ENCODE peak calls at places on chromosomes 5 and 9, in seven cellular contexts. One of them, this sample, is unnamed.

GRCh38 chr5:66713998-66714397 is 117.8 kb downstream of the MAST4 start:
- DNase-seq in nucleus accumbens: no peak
- DNase-seq in CD8-positive, alpha-beta memory T cell: no peak
- DNase-seq in retina: no peak
- DNase-seq in activated T-helper 1 cell treated with Interleukin-2 at 50 U/mL for 16 hours: no peak
- DNase-seq in NCI-H1092: no peak
- DNase-seq in CD8-positive, alpha-beta T cell: no peak
- DNase-seq in this sample: no peak

GRCh38 chr9:126149661-126150060 is 177.0 kb upstream of the MVB12B start:
- DNase-seq in nucleus accumbens: no peak
- DNase-seq in CD8-positive, alpha-beta memory T cell: no peak
- DNase-seq in retina: no peak
- DNase-seq in activated T-helper 1 cell treated with Interleukin-2 at 50 U/mL for 16 hours: no peak
- DNase-seq in NCI-H1092: no peak
- DNase-seq in CD8-positive, alpha-beta T cell: no peak
- DNase-seq in this sample: no peak

GRCh38 chr9:3006917-3007316 is 163.0 kb upstream of the PUM3 start:
- DNase-seq in nucleus accumbens: no peak
- DNase-seq in CD8-positive, alpha-beta memory T cell: no peak
- DNase-seq in retina: no peak
- DNase-seq in activated T-helper 1 cell treated with Interleukin-2 at 50 U/mL for 16 hours: no peak
- DNase-seq in NCI-H1092: no peak
- DNase-seq in CD8-positive, alpha-beta T cell: no peak
- DNase-seq in this sample: no peak

GRCh38 chr5:126503602-126504104 is 80.4 kb downstream of the GRAMD2B start:
- DNase-seq in nucleus accumbens: no peak
- DNase-seq in CD8-positive, alpha-beta memory T cell: no peak
- DNase-seq in retina: no peak
- DNase-seq in activated T-helper 1 cell treated with Interleukin-2 at 50 U/mL for 16 hours: no peak
- DNase-seq in NCI-H1092: no peak
- DNase-seq in CD8-positive, alpha-beta T cell: no peak
- DNase-seq in this sample: peak

GRCh38 chr9:130034570-130034969 is 8.4 kb downstream of the FNBP1 start:
- DNase-seq in nucleus accumbens: no peak
- DNase-seq in CD8-positive, alpha-beta memory T cell: no peak
- DNase-seq in retina: no peak
- DNase-seq in activated T-helper 1 cell treated with Interleukin-2 at 50 U/mL for 16 hours: no peak
- DNase-seq in NCI-H1092: no peak
- DNase-seq in CD8-positive, alpha-beta T cell: no peak
- DNase-seq in this sample: peak

GRCh38 chr5:71475788-71476384 is 20.4 kb downstream of the BDP1 start:
- DNase-seq in nucleus accumbens: no peak
- DNase-seq in CD8-positive, alpha-beta memory T cell: no peak
- DNase-seq in retina: peak
- DNase-seq in activated T-helper 1 cell treated with Interleukin-2 at 50 U/mL for 16 hours: no peak
- DNase-seq in NCI-H1092: no peak
- DNase-seq in CD8-positive, alpha-beta T cell: no peak
- DNase-seq in this sample: no peak

GRCh38 chr9:130845254-130845653 is 10.2 kb downstream of the ABL1 start:
- DNase-seq in nucleus accumbens: no peak
- DNase-seq in CD8-positive, alpha-beta memory T cell: no peak
- DNase-seq in retina: no peak
- DNase-seq in activated T-helper 1 cell treated with Interleukin-2 at 50 U/mL for 16 hours: no peak
- DNase-seq in NCI-H1092: no peak
- DNase-seq in CD8-positive, alpha-beta T cell: no peak
- DNase-seq in this sample: no peak

GRCh38 chr9:71628247-71628646 is 140.1 kb downstream of the CEMIP2 start:
- DNase-seq in nucleus accumbens: no peak
- DNase-seq in CD8-positive, alpha-beta memory T cell: no peak
- DNase-seq in retina: no peak
- DNase-seq in activated T-helper 1 cell treated with Interleukin-2 at 50 U/mL for 16 hours: no peak
- DNase-seq in NCI-H1092: no peak
- DNase-seq in CD8-positive, alpha-beta T cell: no peak
- DNase-seq in this sample: no peak

GRCh38 chr9:38196721-38197120 is 127.7 kb upstream of the SHB start:
- DNase-seq in nucleus accumbens: no peak
- DNase-seq in CD8-positive, alpha-beta memory T cell: no peak
- DNase-seq in retina: no peak
- DNase-seq in activated T-helper 1 cell treated with Interleukin-2 at 50 U/mL for 16 hours: no peak
- DNase-seq in NCI-H1092: no peak
- DNase-seq in CD8-positive, alpha-beta T cell: no peak
- DNase-seq in this sample: no peak

GRCh38 chr5:59583810-59584562 is 309.5 kb downstream of the PDE4D start:
- DNase-seq in nucleus accumbens: no peak
- DNase-seq in CD8-positive, alpha-beta memory T cell: no peak
- DNase-seq in retina: no peak
- DNase-seq in activated T-helper 1 cell treated with Interleukin-2 at 50 U/mL for 16 hours: no peak
- DNase-seq in NCI-H1092: peak
- DNase-seq in CD8-positive, alpha-beta T cell: no peak
- DNase-seq in this sample: no peak

GRCh38 chr5:179235416-179236400 is 109.6 kb downstream of the ADAMTS2 start:
- DNase-seq in nucleus accumbens: no peak
- DNase-seq in CD8-positive, alpha-beta memory T cell: no peak
- DNase-seq in retina: no peak
- DNase-seq in activated T-helper 1 cell treated with Interleukin-2 at 50 U/mL for 16 hours: no peak
- DNase-seq in NCI-H1092: no peak
- DNase-seq in CD8-positive, alpha-beta T cell: no peak
- DNase-seq in this sample: no peak

GRCh38 chr9:131915181-131915580 is 164.5 kb downstream of the MED27 start:
- DNase-seq in nucleus accumbens: no peak
- DNase-seq in CD8-positive, alpha-beta memory T cell: no peak
- DNase-seq in retina: no peak
- DNase-seq in activated T-helper 1 cell treated with Interleukin-2 at 50 U/mL for 16 hours: no peak
- DNase-seq in NCI-H1092: no peak
- DNase-seq in CD8-positive, alpha-beta T cell: no peak
- DNase-seq in this sample: no peak

GRCh38 chr5:151648988-151649387 is 37.7 kb downstream of the SPARC start:
- DNase-seq in nucleus accumbens: no peak
- DNase-seq in CD8-positive, alpha-beta memory T cell: no peak
- DNase-seq in retina: no peak
- DNase-seq in activated T-helper 1 cell treated with Interleukin-2 at 50 U/mL for 16 hours: no peak
- DNase-seq in NCI-H1092: no peak
- DNase-seq in CD8-positive, alpha-beta T cell: no peak
- DNase-seq in this sample: no peak

GRCh38 chr9:130696996-130697395 is 3.4 kb downstream of the EXOSC2 start:
- DNase-seq in nucleus accumbens: no peak
- DNase-seq in CD8-positive, alpha-beta memory T cell: no peak
- DNase-seq in retina: no peak
- DNase-seq in activated T-helper 1 cell treated with Interleukin-2 at 50 U/mL for 16 hours: no peak
- DNase-seq in NCI-H1092: no peak
- DNase-seq in CD8-positive, alpha-beta T cell: no peak
- DNase-seq in this sample: no peak

GRCh38 chr9:130770679-130771442 is 64.2 kb upstream of the ABL1 start:
- DNase-seq in nucleus accumbens: no peak
- DNase-seq in CD8-positive, alpha-beta memory T cell: no peak
- DNase-seq in retina: peak
- DNase-seq in activated T-helper 1 cell treated with Interleukin-2 at 50 U/mL for 16 hours: no peak
- DNase-seq in NCI-H1092: peak
- DNase-seq in CD8-positive, alpha-beta T cell: no peak
- DNase-seq in this sample: no peak

GRCh38 chr9:98881836-98882568 is 61.7 kb upstream of the COL15A1 start:
- DNase-seq in nucleus accumbens: no peak
- DNase-seq in CD8-positive, alpha-beta memory T cell: no peak
- DNase-seq in retina: no peak
- DNase-seq in activated T-helper 1 cell treated with Interleukin-2 at 50 U/mL for 16 hours: no peak
- DNase-seq in NCI-H1092: no peak
- DNase-seq in CD8-positive, alpha-beta T cell: no peak
- DNase-seq in this sample: no peak

GRCh38 chr5:110262754-110263153 is 463.7 kb downstream of the TMEM232 start:
- DNase-seq in nucleus accumbens: no peak
- DNase-seq in CD8-positive, alpha-beta memory T cell: no peak
- DNase-seq in retina: no peak
- DNase-seq in activated T-helper 1 cell treated with Interleukin-2 at 50 U/mL for 16 hours: no peak
- DNase-seq in NCI-H1092: no peak
- DNase-seq in CD8-positive, alpha-beta T cell: no peak
- DNase-seq in this sample: no peak

GRCh38 chr5:122170630-122171029 is 41.3 kb downstream of the ZNF474 start:
- DNase-seq in nucleus accumbens: no peak
- DNase-seq in CD8-positive, alpha-beta memory T cell: no peak
- DNase-seq in retina: no peak
- DNase-seq in activated T-helper 1 cell treated with Interleukin-2 at 50 U/mL for 16 hours: no peak
- DNase-seq in NCI-H1092: no peak
- DNase-seq in CD8-positive, alpha-beta T cell: no peak
- DNase-seq in this sample: peak

GRCh38 chr9:121294866-121295661 is 27.1 kb downstream of the GSN start:
- DNase-seq in nucleus accumbens: no peak
- DNase-seq in CD8-positive, alpha-beta memory T cell: no peak
- DNase-seq in retina: no peak
- DNase-seq in activated T-helper 1 cell treated with Interleukin-2 at 50 U/mL for 16 hours: no peak
- DNase-seq in NCI-H1092: no peak
- DNase-seq in CD8-positive, alpha-beta T cell: no peak
- DNase-seq in this sample: peak

GRCh38 chr5:132294728-132295504 is 722 bp downstream of the SLC22A4 start:
- DNase-seq in nucleus accumbens: no peak
- DNase-seq in CD8-positive, alpha-beta memory T cell: peak
- DNase-seq in retina: no peak
- DNase-seq in activated T-helper 1 cell treated with Interleukin-2 at 50 U/mL for 16 hours: peak
- DNase-seq in NCI-H1092: no peak
- DNase-seq in CD8-positive, alpha-beta T cell: peak
- DNase-seq in this sample: no peak

GRCh38 chr5:109690456-109691247 is 925 bp downstream of the MAN2A1 start:
- DNase-seq in nucleus accumbens: peak
- DNase-seq in CD8-positive, alpha-beta memory T cell: peak
- DNase-seq in retina: peak
- DNase-seq in activated T-helper 1 cell treated with Interleukin-2 at 50 U/mL for 16 hours: peak
- DNase-seq in NCI-H1092: no peak
- DNase-seq in CD8-positive, alpha-beta T cell: peak
- DNase-seq in this sample: peak

GRCh38 chr9:122005597-122005996 is 87.5 kb downstream of the TTLL11 start:
- DNase-seq in nucleus accumbens: no peak
- DNase-seq in CD8-positive, alpha-beta memory T cell: no peak
- DNase-seq in retina: no peak
- DNase-seq in activated T-helper 1 cell treated with Interleukin-2 at 50 U/mL for 16 hours: no peak
- DNase-seq in NCI-H1092: no peak
- DNase-seq in CD8-positive, alpha-beta T cell: no peak
- DNase-seq in this sample: peak

GRCh38 chr9:108620767-108621166 is 235.0 kb downstream of the ACTL7B start:
- DNase-seq in nucleus accumbens: no peak
- DNase-seq in CD8-positive, alpha-beta memory T cell: no peak
- DNase-seq in retina: no peak
- DNase-seq in activated T-helper 1 cell treated with Interleukin-2 at 50 U/mL for 16 hours: no peak
- DNase-seq in NCI-H1092: no peak
- DNase-seq in CD8-positive, alpha-beta T cell: no peak
- DNase-seq in this sample: no peak

GRCh38 chr9:14515564-14516198 is 177.6 kb downstream of the ZDHHC21 start:
- DNase-seq in nucleus accumbens: no peak
- DNase-seq in CD8-positive, alpha-beta memory T cell: no peak
- DNase-seq in retina: peak
- DNase-seq in activated T-helper 1 cell treated with Interleukin-2 at 50 U/mL for 16 hours: no peak
- DNase-seq in NCI-H1092: peak
- DNase-seq in CD8-positive, alpha-beta T cell: no peak
- DNase-seq in this sample: peak

GRCh38 chr9:82621446-82621845 is 441.5 kb downstream of the RASEF start:
- DNase-seq in nucleus accumbens: no peak
- DNase-seq in CD8-positive, alpha-beta memory T cell: no peak
- DNase-seq in retina: no peak
- DNase-seq in activated T-helper 1 cell treated with Interleukin-2 at 50 U/mL for 16 hours: no peak
- DNase-seq in NCI-H1092: no peak
- DNase-seq in CD8-positive, alpha-beta T cell: no peak
- DNase-seq in this sample: no peak

GRCh38 chr5:66739923-66740322 is 143.7 kb downstream of the MAST4 start:
- DNase-seq in nucleus accumbens: no peak
- DNase-seq in CD8-positive, alpha-beta memory T cell: no peak
- DNase-seq in retina: no peak
- DNase-seq in activated T-helper 1 cell treated with Interleukin-2 at 50 U/mL for 16 hours: no peak
- DNase-seq in NCI-H1092: no peak
- DNase-seq in CD8-positive, alpha-beta T cell: no peak
- DNase-seq in this sample: no peak

GRCh38 chr5:138948391-138949222 is 73.5 kb upstream of the LRRTM2 start:
- DNase-seq in nucleus accumbens: no peak
- DNase-seq in CD8-positive, alpha-beta memory T cell: no peak
- DNase-seq in retina: peak
- DNase-seq in activated T-helper 1 cell treated with Interleukin-2 at 50 U/mL for 16 hours: no peak
- DNase-seq in NCI-H1092: no peak
- DNase-seq in CD8-positive, alpha-beta T cell: no peak
- DNase-seq in this sample: peak

GRCh38 chr9:78778843-78779486 is 482.0 kb downstream of the PSAT1 start:
- DNase-seq in nucleus accumbens: no peak
- DNase-seq in CD8-positive, alpha-beta memory T cell: no peak
- DNase-seq in retina: no peak
- DNase-seq in activated T-helper 1 cell treated with Interleukin-2 at 50 U/mL for 16 hours: no peak
- DNase-seq in NCI-H1092: no peak
- DNase-seq in CD8-positive, alpha-beta T cell: no peak
- DNase-seq in this sample: no peak

GRCh38 chr9:37037744-37038640 is 3.9 kb upstream of the PAX5 start:
- DNase-seq in nucleus accumbens: no peak
- DNase-seq in CD8-positive, alpha-beta memory T cell: no peak
- DNase-seq in retina: peak
- DNase-seq in activated T-helper 1 cell treated with Interleukin-2 at 50 U/mL for 16 hours: no peak
- DNase-seq in NCI-H1092: no peak
- DNase-seq in CD8-positive, alpha-beta T cell: no peak
- DNase-seq in this sample: no peak

GRCh38 chr5:74954919-74955318 is 88.7 kb upstream of the FAM169A start:
- DNase-seq in nucleus accumbens: no peak
- DNase-seq in CD8-positive, alpha-beta memory T cell: no peak
- DNase-seq in retina: no peak
- DNase-seq in activated T-helper 1 cell treated with Interleukin-2 at 50 U/mL for 16 hours: no peak
- DNase-seq in NCI-H1092: no peak
- DNase-seq in CD8-positive, alpha-beta T cell: no peak
- DNase-seq in this sample: no peak

GRCh38 chr9:21096172-21096900 is 18.6 kb upstream of the IFNB1 start:
- DNase-seq in nucleus accumbens: no peak
- DNase-seq in CD8-positive, alpha-beta memory T cell: peak
- DNase-seq in retina: no peak
- DNase-seq in activated T-helper 1 cell treated with Interleukin-2 at 50 U/mL for 16 hours: no peak
- DNase-seq in NCI-H1092: no peak
- DNase-seq in CD8-positive, alpha-beta T cell: no peak
- DNase-seq in this sample: no peak

This sample was measured in head of caudate nucleus.